ENCODE peak calls at places on chromosome 12, in nine cellular contexts. M is astrocyte of the spinal cord, J is cardiac fibroblast, V is HFFc6, I is keratinocyte, Q is AG04450, H is heart right ventricle, T is AG10803, O is psoas muscle. C is an unnamed sample.

GRCh38 chr12:26869908-26870459 is 37.0 kb upstream of the ITPR2 start:
- DNase-seq in M (no peak), J (no peak), V (no peak), I (no peak), Q (no peak), H (no peak), T (no peak), O (no peak), C (no peak)

GRCh38 chr12:11943919-11944318 is 126.8 kb upstream of the BCL2L14 start:
- DNase-seq in M (no peak), J (no peak), V (no peak), I (no peak), Q (no peak), H (no peak), T (no peak), O (no peak), C (no peak)

GRCh38 chr12:93302331-93303229 is 75.1 kb upstream of the NUDT4 start:
- DNase-seq in M (peak), J (peak), V (peak), I (no peak), Q (peak), H (peak), T (peak), O (no peak), C (no peak)

GRCh38 chr12:18863769-18864500 is 126.0 kb downstream of the CAPZA3 start:
- DNase-seq in M (no peak), J (no peak), V (no peak), I (no peak), Q (no peak), H (no peak), T (no peak), O (no peak), C (no peak)

GRCh38 chr12:109439181-109439580 is 37.9 kb downstream of the KCTD10 start:
- DNase-seq in M (no peak), J (no peak), V (no peak), I (no peak), Q (no peak), H (no peak), T (peak), O (no peak), C (no peak)

GRCh38 chr12:15757553-15758255 is 31.5 kb downstream of the EPS8 start:
- DNase-seq in M (peak), J (peak), V (peak), I (peak), Q (no peak), H (no peak), T (peak), O (no peak), C (no peak)

GRCh38 chr12:109130755-109131521 is 14.6 kb downstream of the ACACB start:
- DNase-seq in M (no peak), J (no peak), V (no peak), I (no peak), Q (no peak), H (peak), T (no peak), O (peak), C (no peak)

GRCh38 chr12:1350055-1350933 is 244.1 kb downstream of the FBXL14 start:
- DNase-seq in M (peak), J (peak), V (peak), I (peak), Q (peak), H (no peak), T (peak), O (no peak), C (no peak)

GRCh38 chr12:106914796-106915634 is 40.7 kb upstream of the TMEM263 start:
- DNase-seq in M (no peak), J (no peak), V (no peak), I (no peak), Q (no peak), H (no peak), T (no peak), O (no peak), C (no peak)

GRCh38 chr12:115598827-115599226 is 678.7 kb downstream of the MED13L start:
- DNase-seq in M (no peak), J (peak), V (no peak), I (no peak), Q (no peak), H (no peak), T (peak), O (no peak), C (no peak)

GRCh38 chr12:68178774-68179439 is 19.4 kb upstream of the IFNG start:
- DNase-seq in M (no peak), J (no peak), V (no peak), I (no peak), Q (no peak), H (no peak), T (no peak), O (no peak), C (no peak)

GRCh38 chr12:52141306-52141705 is 50.5 kb downstream of the KRT80 start:
- DNase-seq in M (no peak), J (no peak), V (no peak), I (no peak), Q (no peak), H (no peak), T (no peak), O (no peak), C (no peak)

GRCh38 chr12:41959271-41959670 is 185.4 kb downstream of the GXYLT1 start:
- DNase-seq in M (no peak), J (no peak), V (no peak), I (no peak), Q (no peak), H (no peak), T (no peak), O (no peak), C (no peak)

GRCh38 chr12:41965996-41966395 is 178.7 kb downstream of the GXYLT1 start:
- DNase-seq in M (no peak), J (no peak), V (no peak), I (no peak), Q (no peak), H (peak), T (no peak), O (no peak), C (no peak)

GRCh38 chr12:41966916-41967315 is 177.8 kb downstream of the GXYLT1 start:
- DNase-seq in M (no peak), J (no peak), V (no peak), I (no peak), Q (no peak), H (no peak), T (no peak), O (no peak), C (no peak)

GRCh38 chr12:41963398-41963797 is 181.3 kb downstream of the GXYLT1 start:
- DNase-seq in M (no peak), J (no peak), V (no peak), I (no peak), Q (no peak), H (no peak), T (no peak), O (no peak), C (no peak)

DNA sequence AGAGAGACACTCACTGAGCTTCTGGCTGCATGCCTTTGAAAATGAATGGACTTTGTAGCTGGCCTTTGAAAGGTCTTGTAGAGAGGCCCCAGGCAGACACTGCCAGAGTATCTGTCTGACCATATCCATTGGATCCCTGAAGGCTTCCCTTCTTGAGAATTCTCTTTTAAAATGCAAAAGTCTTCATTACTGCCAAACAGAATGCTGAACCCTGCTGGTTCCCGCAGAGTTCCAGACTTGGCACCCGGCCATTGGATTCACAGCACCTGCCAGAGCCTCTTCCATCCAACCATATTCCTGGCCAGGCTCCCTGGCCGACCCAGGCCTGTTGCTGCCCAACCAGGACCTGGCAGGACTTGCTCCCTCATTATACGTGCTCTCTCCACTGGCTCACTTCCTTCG is 182.5 kb downstream of the GXYLT1 start:
- DNase-seq in M (peak), J (no peak), V (no peak), I (no peak), Q (no peak), H (no peak), T (no peak), O (peak), C (no peak)
- TF ChIP-seq CTCF in M (no peak), J (no peak), V (no peak), I (no peak), Q (no peak), H (no peak), T (no peak), O (no peak), C (no peak)

GRCh38 chr12:69985656-69986055 is 160.6 kb downstream of the MYRFL start:
- DNase-seq in M (no peak), J (no peak), V (no peak), I (no peak), Q (no peak), H (no peak), T (no peak), O (no peak), C (no peak)
- TF ChIP-seq CTCF in M (peak), J (peak), V (peak), I (peak), Q (peak), H (no peak), T (peak), O (no peak), C (peak)

DNA sequence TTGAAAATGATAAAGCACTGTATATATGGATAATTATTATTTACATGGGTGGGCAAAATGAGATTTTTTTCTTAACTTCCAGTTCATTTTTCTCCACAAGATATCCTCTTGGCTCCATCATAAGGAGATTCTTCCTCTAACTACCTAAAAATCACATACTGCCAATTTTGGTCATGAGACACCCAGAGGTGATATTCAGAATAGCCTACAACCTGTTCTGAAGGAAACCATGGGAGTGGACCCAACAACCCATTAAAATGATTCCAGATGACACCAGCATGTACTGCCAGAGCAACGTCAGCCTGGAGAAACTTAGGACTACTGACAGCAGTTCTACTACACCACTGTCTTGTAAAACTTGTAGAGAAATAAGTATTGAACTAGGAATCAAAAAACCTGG is 136.3 kb upstream of the TMPO start:
- DNase-seq in M (no peak), J (no peak), V (no peak), I (no peak), Q (no peak), H (no peak), T (no peak), O (no peak), C (no peak)
- TF ChIP-seq CTCF in M (no peak), J (no peak), V (no peak), I (no peak), Q (no peak), H (no peak), T (no peak), O (no peak), C (no peak)

GRCh38 chr12:48183091-48183875 is at the start of gene CCDC184:
- DNase-seq in M (peak), J (peak), V (peak), I (no peak), Q (no peak), H (peak), T (peak), O (peak), C (no peak)
- TF ChIP-seq CTCF in M (peak), J (peak), V (peak), I (peak), Q (peak), H (no peak), T (peak), O (peak), C (peak)

DNA sequence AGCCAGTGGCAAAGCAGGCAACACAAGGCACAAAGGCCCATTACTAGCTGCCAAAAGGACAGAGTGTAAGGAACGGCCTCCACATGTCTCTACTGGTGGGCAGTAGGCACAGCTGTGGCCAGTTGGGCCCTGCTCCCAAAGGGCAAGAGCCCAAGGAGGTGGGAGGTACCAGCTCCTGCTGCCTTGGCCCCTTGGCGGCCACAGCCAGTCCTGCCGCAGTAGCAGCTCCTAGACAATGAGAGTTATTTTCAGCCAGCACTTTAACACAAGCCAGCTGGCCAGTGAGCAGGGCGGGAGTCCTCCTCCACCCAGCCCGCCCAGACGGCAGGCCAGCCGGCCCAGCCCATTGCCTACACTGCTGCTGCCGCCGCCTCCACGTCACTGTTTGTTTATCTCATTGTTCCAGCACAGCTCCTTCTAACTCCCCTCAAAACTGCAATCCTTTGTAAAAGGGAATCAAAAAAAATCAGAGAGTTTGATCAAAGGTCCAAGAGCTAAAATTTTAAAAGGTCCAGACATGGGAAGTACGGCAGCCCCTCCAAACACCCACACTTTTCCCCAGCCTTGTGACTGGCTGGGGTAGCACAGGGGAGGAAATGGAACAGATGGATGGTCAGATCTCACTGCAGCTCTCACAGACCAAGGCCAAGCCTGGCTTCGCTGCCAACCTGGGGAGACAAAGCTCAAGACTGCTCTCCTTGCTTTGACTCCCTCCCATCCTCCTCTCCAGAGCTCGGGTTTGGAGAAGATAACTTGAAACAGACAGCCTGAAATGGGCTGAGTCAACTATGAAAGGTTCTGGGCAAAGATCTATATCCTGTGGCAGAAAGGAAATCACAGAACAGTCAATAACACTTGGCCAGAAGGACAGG is 33.5 kb downstream of the FMNL3 start:
- DNase-seq in M (peak), J (peak), V (peak), I (no peak), Q (peak), H (peak), T (peak), O (peak), C (peak)
- TF ChIP-seq CTCF in M (peak), J (peak), V (peak), I (no peak), Q (peak), H (peak), T (peak), O (peak), C (peak)